ENCODE peak calls at places on chromosome 17, in five cellular contexts. G, X, B, W and V are unnamed samples.

GRCh38 chr17:59807892-59808509 is 84.7 kb downstream of the TUBD1 start:
- DNase-seq in W (no peak), X (no peak), B (no peak), G (no peak), V (no peak)

GRCh38 chr17:27892542-27892865 is 661 bp downstream of the LYRM9 start:
- DNase-seq in W (no peak), X (no peak), G (no peak), B (no peak), V (no peak)

GRCh38 chr17:9120471-9120870 is 99.2 kb downstream of the NTN1 start:
- DNase-seq in X (peak), B (no peak), G (no peak), W (no peak), V (no peak)

GRCh38 chr17:62765351-62765750 is 42.8 kb downstream of the MARCHF10 start:
- DNase-seq in G (no peak), X (no peak), B (no peak), W (no peak), V (no peak)

GRCh38 chr17:49928826-49929475 is 40.0 kb upstream of the DLX4 start:
- DNase-seq in G (peak), X (no peak), B (no peak), W (no peak), V (no peak)

GRCh38 chr17:34858941-34859562 is 102.2 kb downstream of the CCT6B start:
- DNase-seq in X (no peak), B (no peak), G (no peak), W (no peak), V (no peak)

GRCh38 chr17:57080708-57081107 is 4.3 kb upstream of the AKAP1 start:
- DNase-seq in X (no peak), B (no peak), G (peak), W (no peak), V (no peak)

GRCh38 chr17:78962345-78962983 is 17.3 kb downstream of the LGALS3BP start:
- DNase-seq in G (peak), B (peak), W (peak), X (no peak), V (no peak)

GRCh38 chr17:74778960-74779359 is 2.8 kb upstream of the NAT9 start:
- DNase-seq in W (no peak), X (no peak), G (peak), B (no peak), V (peak)

GRCh38 chr17:34843682-34844081 is 117.6 kb downstream of the CCT6B start:
- DNase-seq in B (no peak), G (no peak), W (no peak), X (no peak), V (no peak)

GRCh38 chr17:2210726-2211125 is 92.9 kb downstream of the SMG6 start:
- DNase-seq in W (no peak), X (no peak), G (no peak), B (no peak), V (no peak)
- H3K27ac ChIP-seq in W (no peak), X (no peak), G (no peak), B (peak), V (no peak)

GRCh38 chr17:6558276-6558675 is 1.9 kb upstream of the PITPNM3 start:
- DNase-seq in W (no peak), B (no peak), X (no peak), G (no peak), V (no peak)
- H3K27ac ChIP-seq in W (no peak), B (no peak), X (no peak), G (no peak), V (no peak)

GRCh38 chr17:28975634-28976033 is 24.3 kb upstream of the PHF12 start:
- DNase-seq in G (no peak), W (no peak), B (no peak), X (no peak), V (no peak)
- H3K27ac ChIP-seq in G (no peak), W (no peak), B (no peak), X (no peak), V (no peak)

GRCh38 chr17:43402078-43402477 is 3.3 kb downstream of the ARL4D start:
- DNase-seq in B (no peak), G (no peak), W (no peak), X (no peak), V (no peak)

GRCh38 chr17:43402567-43402966 is 3.8 kb downstream of the ARL4D start:
- DNase-seq in W (no peak), X (no peak), B (no peak), G (no peak), V (no peak)

GRCh38 chr17:43405861-43406260 is 7.1 kb downstream of the ARL4D start:
- DNase-seq in W (no peak), B (no peak), G (no peak), X (no peak), V (no peak)

GRCh38 chr17:43401293-43401692 is 2.5 kb downstream of the ARL4D start:
- DNase-seq in G (peak), X (no peak), W (no peak), B (no peak), V (peak)

DNA sequence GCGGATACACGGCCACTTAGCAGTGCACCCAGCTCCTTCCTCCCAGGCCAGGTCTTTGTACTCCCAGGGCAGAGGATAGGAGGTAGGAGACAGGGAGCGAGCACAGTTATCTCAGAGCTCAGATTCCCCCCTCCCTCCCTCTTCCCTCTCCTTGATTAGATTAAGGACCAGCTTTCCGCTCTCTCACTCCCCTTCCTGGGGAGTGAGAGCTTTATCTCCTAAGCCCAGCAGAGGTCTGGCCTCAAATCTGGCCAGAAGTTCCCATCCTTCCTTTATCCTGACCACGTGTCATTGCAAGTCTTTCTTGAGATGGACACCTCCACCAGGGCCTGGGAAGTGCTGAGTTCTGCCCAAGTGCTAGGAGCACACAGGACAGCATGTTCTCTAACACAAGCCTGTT is 5.1 kb downstream of the ARL4D start:
- DNase-seq in B (no peak), W (no peak), G (no peak), X (peak), V (no peak)
- H3K27ac ChIP-seq in B (peak), W (no peak), G (no peak), X (no peak), V (no peak)

DNA sequence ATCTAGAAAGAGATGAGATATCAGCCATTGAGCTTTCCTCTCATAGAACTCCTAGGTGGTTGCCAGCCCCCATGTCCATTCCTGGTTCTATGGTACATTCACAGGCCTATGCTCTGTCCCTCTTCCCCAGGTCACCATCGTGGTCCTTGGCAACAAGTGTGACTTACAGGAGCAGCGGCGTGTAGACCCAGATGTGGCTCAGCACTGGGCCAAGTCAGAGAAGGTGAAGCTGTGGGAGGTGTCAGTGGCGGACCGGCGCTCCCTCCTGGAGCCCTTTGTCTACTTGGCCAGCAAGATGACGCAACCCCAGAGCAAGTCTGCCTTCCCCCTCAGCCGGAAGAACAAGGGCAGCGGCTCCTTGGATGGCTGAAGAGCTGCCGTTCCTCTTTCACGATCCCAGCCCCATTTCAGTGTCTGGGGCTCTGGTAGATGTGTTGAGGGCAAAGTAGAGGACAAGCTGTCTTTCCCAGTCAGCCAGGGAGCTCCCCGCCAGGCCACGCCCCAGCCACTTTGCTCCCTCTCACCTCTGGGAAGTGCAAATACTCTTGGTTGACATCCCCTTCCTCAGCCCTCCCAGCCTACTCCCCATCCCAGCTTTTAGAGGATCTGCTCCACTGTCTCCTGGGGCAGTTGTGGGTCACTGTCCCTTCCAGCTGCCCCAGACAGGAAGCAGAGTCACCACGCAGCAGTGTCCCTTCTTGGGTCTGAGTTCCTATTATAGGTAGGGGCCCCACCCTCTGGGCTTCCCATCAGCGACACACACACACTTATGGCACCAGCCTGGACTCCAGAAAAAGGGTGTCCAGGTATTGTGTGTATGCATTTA is 3.8 kb downstream of the NKIRAS2 start:
- DNase-seq in G (no peak), X (peak), B (no peak), W (no peak), V (no peak)
- H3K27ac ChIP-seq in G (peak), X (peak), B (peak), W (peak), V (no peak)

GRCh38 chr17:75970011-75970523 is 8.9 kb downstream of the ACOX1 start:
- DNase-seq in G (peak), B (no peak), W (no peak), X (peak), V (no peak)
- H3K27ac ChIP-seq in G (no peak), B (no peak), W (no peak), X (peak), V (no peak)

GRCh38 chr17:17816240-17816814 is 20.5 kb downstream of the SREBF1 start:
- DNase-seq in X (no peak), B (no peak), G (no peak), W (no peak), V (no peak)

GRCh38 chr17:17814162-17815061 is 22.4 kb downstream of the SREBF1 start:
- DNase-seq in G (no peak), W (no peak), X (no peak), B (no peak), V (no peak)

GRCh38 chr17:17815062-17815406 is 21.8 kb downstream of the SREBF1 start:
- DNase-seq in G (no peak), X (no peak), W (no peak), B (no peak), V (no peak)

GRCh38 chr17:17816831-17817551 is 19.8 kb downstream of the SREBF1 start:
- DNase-seq in X (no peak), B (no peak), W (no peak), G (no peak), V (no peak)

DNA sequence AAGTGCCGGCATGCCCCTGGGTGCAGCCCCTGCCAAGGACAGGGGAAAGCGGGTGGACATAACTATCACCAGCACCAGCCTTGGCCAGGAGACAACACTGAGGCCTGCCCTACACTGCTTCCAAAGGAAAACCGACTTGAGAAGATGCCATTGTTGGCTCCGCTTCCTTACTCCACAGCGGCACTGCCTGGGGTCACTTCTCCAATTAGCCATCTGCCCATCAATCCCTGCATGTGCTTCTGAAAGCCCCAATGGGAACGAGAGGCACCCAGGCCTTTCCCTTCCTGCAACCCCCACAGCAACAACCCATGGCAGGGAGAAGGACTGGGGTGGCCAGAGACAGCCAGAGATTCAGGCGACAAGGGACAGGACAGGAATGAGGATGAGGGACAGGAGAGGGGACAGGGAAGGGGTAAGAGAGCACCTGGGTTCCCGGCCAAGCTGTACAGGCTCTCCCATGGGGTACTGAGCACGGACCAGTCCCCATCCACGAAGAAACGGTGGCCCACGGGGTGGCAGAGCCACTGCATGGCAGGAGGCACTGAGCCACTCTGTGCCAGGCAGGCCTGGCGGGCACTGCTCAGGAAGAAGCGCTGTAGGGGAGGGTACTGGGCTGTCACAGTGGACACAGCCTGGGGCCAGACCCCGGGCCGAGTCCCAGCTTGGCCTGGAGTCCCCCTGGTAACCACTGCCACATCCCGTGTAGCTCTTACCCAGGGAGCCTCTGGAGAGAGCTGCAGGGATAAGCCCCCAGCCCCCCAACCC is 21.2 kb downstream of the SREBF1 start:
- DNase-seq in B (no peak), X (no peak), W (no peak), G (no peak), V (no peak)
- H3K27ac ChIP-seq in B (no peak), X (no peak), W (peak), G (no peak), V (no peak)

GRCh38 chr17:19664136-19664820 is 15.7 kb downstream of the ALDH3A2 start:
- DNase-seq in W (no peak), X (no peak), G (no peak), B (no peak), V (no peak)
- H3K27ac ChIP-seq in W (no peak), X (no peak), G (no peak), B (no peak), V (no peak)